ENCODE peak calls at places on chromosomes 12 and 14, in nine cellular contexts. C is NCI-H748 treated with DMSO at 0.1 percent for 48 hours; K is CD8-positive, alpha-beta T cell; H is IMR-90; X is NCI-H146; Z is PC-9; G is activated CD4-positive, alpha-beta T cell treated with anti-CD3 and anti-CD28 coated beads, Interleukin-2, amount 50 U/mL, for 4 hours; O is caudate nucleus; S is NCI-H69. Y is an unnamed sample.

GRCh38 chr12:26125451-26126339 is 858 bp upstream of the BHLHE41 start:
- DNase-seq in C (peak), K (no peak), H (peak), X (peak), Z (peak), G (no peak), O (peak), S (peak), Y (peak)

GRCh38 chr14:76699901-76700590 is 61.2 kb upstream of the VASH1 start:
- DNase-seq in C (no peak), K (no peak), H (no peak), X (no peak), Z (no peak), G (no peak), O (no peak), S (no peak), Y (no peak)

GRCh38 chr12:106305376-106305775 is 2.8 kb downstream of the TCP11L2 start:
- DNase-seq in C (no peak), K (no peak), H (peak), X (no peak), Z (no peak), G (no peak), O (peak), S (peak), Y (no peak)

GRCh38 chr14:104969741-104970230 is 8.4 kb downstream of the AHNAK2 start:
- DNase-seq in C (no peak), K (no peak), H (no peak), X (no peak), Z (no peak), G (no peak), O (no peak), S (no peak), Y (no peak)

GRCh38 chr12:58416211-58416610 is 474.8 kb downstream of the ATP23 start:
- DNase-seq in C (no peak), K (no peak), H (peak), X (peak), Z (no peak), G (no peak), O (no peak), S (peak), Y (no peak)

GRCh38 chr14:45135181-45135580 is 549 bp upstream of the FANCM start:
- DNase-seq in C (peak), K (no peak), H (peak), X (peak), Z (no peak), G (no peak), O (no peak), S (peak), Y (no peak)

GRCh38 chr12:83954939-83955601 is 957.5 kb downstream of the SLC6A15 start:
- DNase-seq in C (no peak), K (no peak), H (no peak), X (no peak), Z (no peak), G (no peak), O (no peak), S (peak), Y (no peak)

GRCh38 chr12:128789356-128789929 is 34.3 kb downstream of the SLC15A4 start:
- DNase-seq in C (no peak), K (no peak), H (no peak), X (no peak), Z (no peak), G (no peak), O (no peak), S (no peak), Y (no peak)

GRCh38 chr12:48865141-48865440 is 579 bp downstream of the RND1 start:
- DNase-seq in C (no peak), K (peak), H (no peak), X (no peak), Z (no peak), G (no peak), O (no peak), S (peak), Y (no peak)

GRCh38 chr12:114316076-114316475 is 89.9 kb downstream of the TBX5 start:
- DNase-seq in C (no peak), K (no peak), H (peak), X (no peak), Z (no peak), G (no peak), O (no peak), S (no peak), Y (no peak)

GRCh38 chr12:59431266-59431665 is 164.6 kb upstream of the SLC16A7 start:
- DNase-seq in C (no peak), K (no peak), H (peak), X (no peak), Z (no peak), G (no peak), O (no peak), S (no peak), Y (no peak)

GRCh38 chr14:22561661-22562579 is 27.1 kb downstream of the DAD1 start:
- DNase-seq in C (no peak), K (peak), H (no peak), X (no peak), Z (no peak), G (peak), O (no peak), S (no peak), Y (peak)

GRCh38 chr14:42140831-42141279 is 534.2 kb downstream of the LRFN5 start:
- DNase-seq in C (no peak), K (no peak), H (peak), X (no peak), Z (no peak), G (no peak), O (no peak), S (peak), Y (no peak)

GRCh38 chr14:100787659-100788058 is 38.3 kb upstream of the MEG3 start:
- DNase-seq in C (no peak), K (no peak), H (no peak), X (no peak), Z (no peak), G (no peak), O (no peak), S (no peak), Y (no peak)

GRCh38 chr14:80974338-80975078 is 19.1 kb downstream of the TSHR start:
- DNase-seq in C (no peak), K (no peak), H (no peak), X (no peak), Z (no peak), G (no peak), O (no peak), S (peak), Y (no peak)

GRCh38 chr14:77660754-77661153 is 44.3 kb upstream of the SPTLC2 start:
- DNase-seq in C (peak), K (no peak), H (no peak), X (peak), Z (no peak), G (no peak), O (peak), S (peak), Y (no peak)

GRCh38 chr12:106090586-106091411 is 48.0 kb downstream of the NUAK1 start:
- DNase-seq in C (no peak), K (no peak), H (peak), X (no peak), Z (no peak), G (no peak), O (no peak), S (no peak), Y (no peak)

GRCh38 chr14:104777808-104778249 is 17.7 kb downstream of the AKT1 start:
- DNase-seq in C (no peak), K (no peak), H (no peak), X (no peak), Z (no peak), G (no peak), O (no peak), S (no peak), Y (no peak)

GRCh38 chr12:100827901-100828520 is 33.4 kb downstream of the ANO4 start:
- DNase-seq in C (peak), K (no peak), H (peak), X (peak), Z (no peak), G (no peak), O (no peak), S (peak), Y (no peak)

GRCh38 chr12:42124764-42125371 is 19.8 kb downstream of the GXYLT1 start:
- DNase-seq in C (no peak), K (no peak), H (no peak), X (no peak), Z (no peak), G (no peak), O (no peak), S (peak), Y (no peak)

GRCh38 chr12:125185740-125186470 is 120.7 kb downstream of the AACS start:
- DNase-seq in C (peak), K (no peak), H (peak), X (peak), Z (peak), G (peak), O (peak), S (peak), Y (peak)

GRCh38 chr14:73792476-73792875 is 59.2 kb upstream of the PTGR2 start:
- DNase-seq in C (no peak), K (no peak), H (no peak), X (no peak), Z (no peak), G (no peak), O (no peak), S (no peak), Y (no peak)

Y was measured in DND-41.